ENCODE peak calls at places on chromosomes 6 and 20, in four cellular contexts. M, A, R and D are unnamed samples.
A peak's percentile ranks its signal among the peaks of the same experiment; 100 is the strongest.

GRCh38 chr6:27795697-27796494 is 116.3 kb downstream of the OR2B2 start:
- DNase-seq in A (no peak), M (no peak), R (no peak), D (no peak)

GRCh38 chr20:39660965-39661364 is 698.8 kb downstream of the DHX35 start:
- DNase-seq in A (no peak), M (no peak), R (no peak), D (no peak)

GRCh38 chr6:81049425-81050042 is 702.9 kb downstream of the TENT5A start:
- DNase-seq in A (no peak), R (no peak), M (no peak), D (no peak)

GRCh38 chr6:90860822-90861601 is 274.1 kb upstream of the MAP3K7 start:
- DNase-seq in M (no peak), R (no peak), A (no peak), D (no peak)

GRCh38 chr6:20367716-20368485 is 33.8 kb upstream of the E2F3 start:
- DNase-seq in A (no peak), M (no peak), R (no peak), D (no peak)

GRCh38 chr6:14957355-14958059 is 288.4 kb upstream of the JARID2 start:
- DNase-seq in R (no peak), A (no peak), M (no peak), D (no peak)

GRCh38 chr6:109002100-109002697 is 92.4 kb downstream of the SESN1 start:
- DNase-seq in M (no peak), A (no peak), R (no peak), D (no peak)

GRCh38 chr6:154848580-154848979 is 115.4 kb downstream of the SCAF8 start:
- DNase-seq in A (no peak), M (no peak), R (no peak), D (no peak)

GRCh38 chr20:37992802-37993538 is 40.3 kb downstream of the TTI1 start:
- DNase-seq in A (no peak), R (no peak), M (no peak), D (peak; percentile 45)

GRCh38 chr6:37630281-37630799 is 67.3 kb downstream of the MDGA1 start:
- DNase-seq in M (no peak), A (no peak), R (peak; percentile 99), D (no peak)

GRCh38 chr20:36528176-36528874 is 13.0 kb upstream of the MYL9 start:
- DNase-seq in M (no peak), A (no peak), R (no peak), D (no peak)

GRCh38 chr6:87182940-87183339 is 27.6 kb downstream of the ZNF292 start:
- DNase-seq in R (no peak), M (no peak), A (no peak), D (no peak)

GRCh38 chr6:30914854-30915590 is 984 bp downstream of the VARS2 start:
- DNase-seq in R (no peak), A (no peak), M (no peak), D (no peak)

GRCh38 chr6:35154262-35154661 is 13.1 kb upstream of the TCP11 start:
- DNase-seq in A (no peak), M (no peak), R (no peak), D (no peak)

GRCh38 chr20:29298759-29299613 is 1958.5 kb upstream of the DEFB115 start:
- DNase-seq in R (no peak), A (no peak), M (no peak), D (no peak)

GRCh38 chr20:63312690-63313348 is 19.8 kb downstream of the COL20A1 start:
- DNase-seq in A (no peak), M (no peak), R (no peak), D (no peak)

GRCh38 chr6:166097914-166098522 is 69.6 kb downstream of the TBXT start:
- DNase-seq in A (peak; percentile 59), R (no peak), M (peak; percentile 74), D (no peak)

GRCh38 chr20:17845701-17846475 is 122.7 kb downstream of the SNX5 start:
- DNase-seq in A (no peak), M (no peak), R (no peak), D (no peak)

GRCh38 chr6:93779086-93779858 is 359.9 kb upstream of the EPHA7 start:
- DNase-seq in R (no peak), A (no peak), M (peak; percentile 59), D (no peak)

GRCh38 chr6:160967351-160967750 is 24.2 kb upstream of the MAP3K4 start:
- DNase-seq in R (no peak), M (no peak), A (no peak), D (no peak)

GRCh38 chr6:43376551-43376981 is 7.1 kb upstream of the ZNF318 start:
- DNase-seq in R (no peak), A (no peak), M (no peak), D (no peak)

GRCh38 chr6:167153523-167153959 is 4.2 kb downstream of the GPR31 start:
- DNase-seq in M (no peak), A (no peak), R (no peak), D (no peak)

GRCh38 chr6:31541059-31541657 is 645 bp downstream of the DDX39B start:
- DNase-seq in R (no peak), M (no peak), A (no peak), D (no peak)

GRCh38 chr6:163570579-163571231 is 156.2 kb downstream of the QKI start:
- DNase-seq in A (peak; percentile 31), R (no peak), M (no peak), D (no peak)

GRCh38 chr6:16148498-16148897 is 19.6 kb downstream of the MYLIP start:
- DNase-seq in M (no peak), R (peak; percentile 76), A (no peak), D (no peak)

GRCh38 chr20:25061103-25061799 is 3.3 kb upstream of the ACSS1 start:
- DNase-seq in M (no peak), R (no peak), A (peak; percentile 30), D (no peak)

GRCh38 chr6:125623085-125623484 is 126.3 kb upstream of the HEY2 start:
- DNase-seq in R (no peak), A (no peak), M (no peak), D (no peak)

GRCh38 chr20:8183526-8183925 is 51.5 kb downstream of the PLCB1 start:
- DNase-seq in M (no peak), A (no peak), R (no peak), D (no peak)

GRCh38 chr6:30325873-30326445 is 768 bp upstream of the TRIM39 start:
- DNase-seq in R (no peak), A (no peak), M (no peak), D (no peak)

GRCh38 chr6:5950448-5950847 is 56.3 kb downstream of the NRN1 start:
- DNase-seq in R (no peak), M (no peak), A (no peak), D (no peak)

GRCh38 chr6:34146801-34147592 is 1.1 kb upstream of the GRM4 start:
- DNase-seq in M (no peak), A (no peak), R (no peak), D (no peak)

GRCh38 chr20:47318596-47319516 is 37.6 kb downstream of the ZMYND8 start:
- DNase-seq in R (no peak), A (peak; percentile 68), M (peak; percentile 93), D (no peak)

DNA sequence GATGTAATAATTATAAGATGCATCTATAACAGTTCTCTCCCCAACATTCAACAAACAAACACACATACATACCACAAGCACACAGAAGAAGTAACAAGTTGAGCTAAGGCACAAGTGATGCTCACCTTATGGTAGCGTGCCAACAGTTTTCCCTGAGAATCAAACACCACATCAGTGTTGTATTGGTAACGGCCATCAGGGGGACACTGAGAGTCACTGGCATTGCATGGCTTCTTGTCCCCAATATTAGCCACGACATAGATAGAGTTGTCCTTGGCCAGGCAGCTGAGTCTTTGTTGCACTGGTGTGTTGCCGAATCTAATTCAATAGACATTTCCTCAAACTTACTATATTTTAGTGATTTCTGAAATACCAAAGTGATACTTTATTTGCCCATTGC is 14.8 kb upstream of the VNN1 start:
- DNase-seq in R (no peak), A (no peak), M (no peak), D (no peak)
- TF ChIP-seq CTCF in R (no peak), A (peak; percentile 8), M (no peak), D (no peak)

DNA sequence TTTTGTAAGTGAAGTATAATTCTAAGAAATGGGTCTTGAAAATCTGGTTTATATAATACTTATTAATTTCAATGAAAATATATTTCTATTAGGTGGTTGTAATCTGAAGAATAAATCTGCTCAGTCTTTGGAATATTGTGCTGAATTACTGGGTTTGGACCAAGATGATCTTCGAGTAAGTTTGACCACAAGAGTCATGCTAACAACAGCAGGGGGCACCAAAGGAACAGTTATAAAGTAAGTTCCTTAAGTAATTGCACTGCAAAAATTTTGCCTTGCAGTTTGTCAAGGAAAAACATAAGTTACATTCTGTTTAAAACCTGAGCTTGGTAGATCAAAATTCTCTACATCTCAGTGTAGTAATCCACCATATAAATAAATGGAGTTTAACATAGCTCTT is 106.0 kb downstream of the MYO6 start:
- DNase-seq in M (no peak), R (peak; percentile 12), A (no peak), D (no peak)
- TF ChIP-seq CTCF in M (peak; percentile 18), R (peak; percentile 60), A (peak; percentile 22), D (peak; percentile 74)

GRCh38 chr20:44640522-44640921 is 11.0 kb downstream of the ADA start:
- DNase-seq in M (no peak), A (no peak), R (no peak), D (no peak)

GRCh38 chr20:44641305-44641704 is 10.2 kb downstream of the ADA start:
- DNase-seq in R (no peak), M (no peak), A (no peak), D (no peak)

GRCh38 chr20:44643154-44643519 is 8.4 kb downstream of the ADA start:
- DNase-seq in M (no peak), R (no peak), A (no peak), D (no peak)

GRCh38 chr20:44643596-44644383 is 7.7 kb downstream of the ADA start:
- DNase-seq in R (peak; percentile 49), A (peak; percentile 66), M (peak; percentile 90), D (no peak)

DNA sequence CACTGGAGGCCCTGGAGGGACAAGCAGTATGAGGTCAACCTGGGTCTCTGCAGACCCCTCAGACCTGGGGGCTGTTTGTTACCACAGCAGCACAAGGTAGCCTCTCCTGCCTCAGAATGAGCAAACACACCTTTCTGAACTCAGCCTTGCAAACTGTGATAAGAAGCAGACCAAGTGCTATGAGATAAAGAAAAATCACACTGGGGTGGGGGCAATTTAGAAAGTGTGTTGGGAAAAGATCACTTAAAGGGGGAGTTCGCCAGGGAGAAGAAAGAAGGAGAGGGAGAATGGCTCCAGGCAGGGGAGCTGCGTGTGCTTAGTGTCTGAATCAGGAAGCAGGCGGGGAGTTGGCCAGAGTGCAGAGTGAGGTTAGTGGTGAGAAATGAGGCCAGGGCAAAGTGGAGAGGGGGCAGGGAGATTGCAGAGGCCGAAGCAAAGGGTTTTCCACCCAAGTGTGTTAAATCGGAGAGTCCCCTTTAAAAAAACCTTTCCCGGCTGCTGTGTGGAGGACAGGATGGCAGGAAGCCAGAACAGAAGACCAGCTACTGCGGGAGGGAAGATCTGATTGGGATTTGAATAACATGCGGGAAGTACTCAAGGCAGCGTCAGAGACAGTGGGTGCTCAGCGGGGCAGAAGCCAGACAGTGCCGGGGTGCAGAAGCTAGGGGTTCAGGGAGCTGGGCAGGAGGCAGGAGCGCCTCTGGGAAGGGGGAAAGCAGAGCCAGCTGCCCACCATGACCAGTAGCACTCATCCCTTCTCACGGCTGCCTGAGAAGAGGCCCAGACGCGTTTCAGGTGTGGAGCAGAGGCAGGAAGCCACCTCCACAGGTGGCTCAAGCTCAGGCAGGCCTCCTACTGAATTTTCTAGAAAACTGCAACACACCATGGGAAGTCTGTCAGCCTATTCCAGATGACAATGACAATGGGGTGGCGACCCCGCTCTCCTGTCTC is 9.0 kb downstream of the ADA start:
- DNase-seq in A (peak; percentile 70), R (peak; percentile 70), M (peak; percentile 88), D (no peak)
- TF ChIP-seq CTCF in A (no peak), R (no peak), M (no peak), D (no peak)

DNA sequence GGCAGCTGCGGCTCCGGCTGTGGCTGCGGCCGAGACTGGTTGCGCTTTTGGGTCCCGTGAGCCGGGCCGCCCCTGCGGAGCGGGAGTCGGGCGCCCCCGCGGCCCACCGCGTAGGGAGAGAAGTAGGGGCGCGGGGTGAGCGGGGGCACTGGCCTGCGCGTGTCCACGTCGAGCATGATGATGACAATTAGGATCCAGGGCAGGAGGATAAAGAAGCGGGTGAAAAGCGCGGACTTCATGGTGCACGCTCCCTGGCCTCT is 739 bp downstream of the B3GAT2 start:
- DNase-seq in M (no peak), R (no peak), A (no peak), D (no peak)
- TF ChIP-seq CTCF in M (peak; percentile 10), R (no peak), A (no peak), D (no peak)